ENCODE peak calls at places on chromosomes 5 and 9, in four cellular contexts. Q, N, R and E are unnamed samples. For H3K79me2, the result is how much of the 10 kb centered on the place peaks cover.

GRCh38 chr5:65663804-65664521 is 39.1 kb downstream of the SHLD3 start:
- DNase-seq in Q (peak), N (peak), R (no peak), E (no peak)

GRCh38 chr5:40198736-40199135 is 481.0 kb upstream of the PTGER4 start:
- DNase-seq in Q (no peak), N (peak), R (no peak), E (no peak)

GRCh38 chr9:3850083-3850482 is 324.3 kb upstream of the RFX3 start:
- DNase-seq in Q (no peak), N (no peak), R (no peak), E (no peak)

GRCh38 chr9:134049236-134049635 is 18.6 kb downstream of the BRD3 start:
- DNase-seq in Q (no peak), N (no peak), R (no peak), E (no peak)

GRCh38 chr9:82436480-82436879 is 447.9 kb downstream of the SPATA31D1 start:
- DNase-seq in Q (no peak), N (peak), R (no peak), E (no peak)

GRCh38 chr9:3261484-3261883 is 264.3 kb downstream of the RFX3 start:
- DNase-seq in Q (no peak), N (no peak), R (no peak), E (no peak)

GRCh38 chr5:64566531-64566930 is 60.7 kb downstream of the RGS7BP start:
- DNase-seq in Q (no peak), N (no peak), R (no peak), E (no peak)

GRCh38 chr5:179839328-179840256 is 18.9 kb downstream of the SQSTM1 start:
- DNase-seq in Q (no peak), N (no peak), R (no peak), E (no peak)

GRCh38 chr5:932628-933250 is 40.1 kb downstream of the TRIP13 start:
- DNase-seq in Q (no peak), N (peak), R (no peak), E (no peak)

GRCh38 chr9:36029765-36030528 is 6.8 kb upstream of the RECK start:
- DNase-seq in Q (no peak), N (peak), R (peak), E (no peak)

GRCh38 chr5:170626507-170627150 is 122.8 kb downstream of the KCNIP1 start:
- DNase-seq in Q (no peak), N (no peak), R (no peak), E (no peak)

GRCh38 chr9:133598978-133599377 is 10.2 kb downstream of the FAM163B start:
- DNase-seq in Q (no peak), N (no peak), R (no peak), E (no peak)

GRCh38 chr9:35604578-35605335 is at the start of gene TESK1:
- DNase-seq in Q (peak), N (peak), R (peak), E (peak)

GRCh38 chr5:134046801-134047707 is 42.3 kb upstream of the VDAC1 start:
- DNase-seq in Q (peak), N (no peak), R (no peak), E (no peak)

GRCh38 chr5:174364676-174365075 is 319.2 kb downstream of the NSG2 start:
- DNase-seq in Q (no peak), N (no peak), R (no peak), E (no peak)

GRCh38 chr5:94832685-94833084 is 214.2 kb downstream of the SLF1 start:
- DNase-seq in Q (no peak), N (no peak), R (no peak), E (no peak)

GRCh38 chr5:7927466-7928375 is 58.8 kb downstream of the MTRR start:
- DNase-seq in Q (peak), N (peak), R (peak), E (peak)

GRCh38 chr5:100406640-100407039 is 128.5 kb upstream of the FAM174A start:
- DNase-seq in Q (no peak), N (peak), R (no peak), E (no peak)

GRCh38 chr5:91283326-91283725 is 99.8 kb downstream of the ARRDC3 start:
- DNase-seq in Q (no peak), N (no peak), R (no peak), E (no peak)

GRCh38 chr5:92994392-92994791 is 586.6 kb downstream of the NR2F1-AS1 start:
- DNase-seq in Q (no peak), N (no peak), R (no peak), E (no peak)

GRCh38 chr5:174000078-174000477 is 11.1 kb downstream of the C5orf47 start:
- DNase-seq in Q (no peak), N (peak), R (no peak), E (no peak)

GRCh38 chr9:121742923-121743322 is 91.5 kb downstream of the DAB2IP start:
- DNase-seq in Q (no peak), N (no peak), R (no peak), E (no peak)

GRCh38 chr5:57232293-57233033 is 58.6 kb downstream of the GPBP1 start:
- DNase-seq in Q (no peak), N (no peak), R (no peak), E (no peak)

GRCh38 chr9:134381671-134382505 is 55.6 kb downstream of the RXRA start:
- DNase-seq in Q (no peak), N (no peak), R (no peak), E (peak)

GRCh38 chr5:1429066-1429465 is 16.2 kb downstream of the SLC6A3 start:
- DNase-seq in Q (no peak), N (no peak), R (no peak), E (no peak)

GRCh38 chr5:62043289-62044274 is 262.4 kb upstream of the KIF2A start:
- DNase-seq in Q (peak), N (no peak), R (no peak), E (no peak)

GRCh38 chr9:117314021-117314420 is 100.8 kb downstream of the ASTN2 start:
- DNase-seq in Q (no peak), N (no peak), R (no peak), E (no peak)

GRCh38 chr5:81554647-81555046 is 160.7 kb upstream of the ACOT12 start:
- DNase-seq in Q (no peak), N (no peak), R (no peak), E (no peak)

GRCh38 chr5:113090336-113091106 is 113.9 kb downstream of the DCP2 start:
- DNase-seq in Q (no peak), N (no peak), R (peak), E (no peak)

GRCh38 chr5:98308960-98309359 is 464.5 kb upstream of the RGMB start:
- DNase-seq in Q (no peak), N (peak), R (no peak), E (no peak)

GRCh38 chr9:32247173-32247572 is 137.3 kb upstream of the ACO1 start:
- DNase-seq in Q (no peak), N (no peak), R (no peak), E (no peak)

GRCh38 chr5:107523019-107523680 is 147.6 kb downstream of the EFNA5 start:
- DNase-seq in Q (no peak), N (no peak), R (no peak), E (no peak)

GRCh38 chr5:73201547-73202513 is 28.8 kb downstream of the TMEM174 start:
- DNase-seq in Q (peak), N (peak), R (peak), E (peak)

GRCh38 chr5:168714046-168714445 is 134.9 kb upstream of the PANK3 start:
- DNase-seq in Q (no peak), N (peak), R (no peak), E (no peak)

GRCh38 chr5:180808461-180809000 is 5.9 kb upstream of the MGAT1 start:
- DNase-seq in Q (no peak), N (no peak), R (no peak), E (no peak)

GRCh38 chr5:82347213-82347947 is 69.2 kb upstream of the RPS23 start:
- DNase-seq in Q (no peak), N (peak), R (no peak), E (no peak)

GRCh38 chr9:89274838-89275237 is 36.2 kb upstream of the CKS2 start:
- DNase-seq in Q (no peak), N (peak), R (no peak), E (no peak)

GRCh38 chr5:170497311-170498038 is 6.3 kb upstream of the KCNIP1 start:
- DNase-seq in Q (peak), N (no peak), R (no peak), E (no peak)

DNA sequence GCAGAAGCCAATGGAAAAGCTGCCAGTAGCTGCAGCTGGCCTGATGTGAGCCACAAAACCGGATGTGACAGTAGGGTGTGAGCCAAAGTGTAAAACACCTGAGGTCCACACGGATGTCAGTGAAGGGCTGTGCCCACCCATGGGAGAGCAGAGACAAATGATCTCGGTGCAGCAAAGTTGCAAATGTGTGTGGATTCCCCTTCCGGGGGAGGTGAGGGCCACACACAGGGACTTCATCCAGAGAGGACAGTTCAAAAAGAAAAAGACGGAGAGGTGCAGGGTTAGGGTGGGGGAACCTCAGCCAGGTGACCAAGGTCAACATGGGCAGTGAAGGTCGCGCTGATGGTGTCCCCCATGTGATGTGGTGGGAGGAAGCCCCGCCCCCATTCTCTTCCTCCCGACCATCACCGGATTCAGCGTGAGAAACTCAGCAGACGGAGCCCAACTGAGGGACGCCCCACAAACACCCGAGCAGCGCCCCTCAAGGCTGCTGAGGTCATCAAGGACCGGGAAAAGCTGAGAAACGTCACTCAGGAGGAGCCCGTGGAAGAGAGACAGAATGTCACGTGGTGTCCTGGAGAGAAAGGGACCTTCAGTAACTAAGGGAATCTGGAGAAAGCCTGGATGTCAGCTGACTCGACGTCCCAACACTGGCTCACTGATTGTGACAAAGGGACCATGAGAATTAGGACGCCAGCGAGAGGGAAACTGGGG is 11.4 kb upstream of the PTGDS start:
- DNase-seq in Q (peak), N (peak), R (peak), E (peak)
- H3K4me2 ChIP-seq in Q (peak), N (peak), R (no peak), E (peak)

GRCh38 chr5:10364186-10364689 is 10.7 kb downstream of the MARCHF6 start:
- DNase-seq in Q (no peak), N (no peak), R (peak), E (peak)

GRCh38 chr5:10363519-10364185 is 10.2 kb downstream of the MARCHF6 start:
- DNase-seq in Q (no peak), N (no peak), R (no peak), E (no peak)

GRCh38 chr5:10366310-10367297 is 13.1 kb downstream of the MARCHF6 start:
- DNase-seq in Q (no peak), N (peak), R (no peak), E (no peak)

GRCh38 chr5:10367586-10367985 is 14.1 kb downstream of the MARCHF6 start:
- DNase-seq in Q (no peak), N (peak), R (no peak), E (no peak)

DNA sequence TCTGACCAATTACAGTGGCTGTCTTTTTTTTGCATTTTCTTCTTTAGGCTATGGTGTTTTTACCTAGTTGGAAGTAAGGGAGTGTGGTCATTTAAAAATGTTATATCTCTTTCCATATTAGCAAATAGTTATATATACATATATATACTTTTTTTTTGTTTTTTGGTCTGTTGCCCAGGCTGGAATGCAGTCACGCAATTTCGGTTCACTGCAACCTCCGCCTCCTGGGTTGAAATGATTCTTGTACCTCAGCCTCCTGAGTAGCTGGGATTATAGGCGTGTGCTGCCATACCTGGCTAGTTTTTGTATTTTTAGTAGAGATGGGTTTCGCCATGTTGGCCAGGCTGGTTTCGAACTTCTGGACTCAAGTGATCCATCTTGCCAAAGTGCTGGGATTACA is 12.3 kb downstream of the MARCHF6 start:
- DNase-seq in Q (no peak), N (no peak), R (no peak), E (no peak)
- H3K79me2 ChIP-seq in Q (half or more), N (half or more), R (half or more), E (half or more)

DNA sequence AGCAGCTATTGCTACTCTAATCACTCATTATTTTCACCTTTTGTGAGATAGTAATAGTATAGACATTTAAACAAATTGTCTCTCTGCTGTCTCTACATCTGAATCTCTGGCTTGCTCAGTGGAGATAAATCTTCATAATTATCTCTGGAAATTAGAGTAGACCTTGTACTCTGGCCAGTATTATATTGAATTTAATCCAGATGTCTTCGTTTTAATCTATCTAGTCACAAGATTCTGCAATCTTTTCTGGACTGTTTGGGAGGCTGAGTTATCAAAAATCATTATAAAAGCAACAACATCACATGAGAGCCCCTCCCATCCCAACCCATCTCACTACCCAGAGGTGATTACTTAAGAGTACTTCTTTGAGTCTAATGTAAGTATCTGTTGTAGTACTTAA is 19.0 kb downstream of the ARHGAP26 start:
- DNase-seq in Q (no peak), N (no peak), R (no peak), E (no peak)
- TF ChIP-seq EZH2phosphoT487 in Q (no peak), N (no peak), R (no peak), E (no peak)

GRCh38 chr9:92968081-92968480 is 20.8 kb downstream of the FGD3 start:
- DNase-seq in Q (no peak), N (no peak), R (no peak), E (no peak)
- H3K4me2 ChIP-seq in Q (no peak), N (no peak), R (no peak), E (no peak)

DNA sequence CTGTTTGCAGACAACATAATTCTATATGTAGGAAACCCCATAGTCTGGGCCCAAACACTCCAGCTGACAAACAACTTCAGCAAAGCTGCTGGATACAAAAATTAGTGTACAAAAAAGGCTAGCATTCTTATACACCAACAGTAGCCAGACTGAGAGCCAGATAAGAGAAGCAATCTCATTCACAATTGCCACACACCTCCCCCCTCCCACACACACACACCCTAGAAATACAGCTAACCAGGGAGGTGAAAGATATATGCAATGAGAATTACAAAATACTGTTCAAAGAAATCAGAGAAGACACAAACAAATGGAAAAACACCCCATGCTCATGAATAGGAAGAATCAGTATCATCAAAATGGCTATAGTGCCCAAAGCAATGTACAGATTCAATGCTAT is 9.1 kb downstream of the MTREX start:
- DNase-seq in Q (no peak), N (no peak), R (no peak), E (no peak)
- H3K79me2 ChIP-seq in Q (half or more), N (half or more), R (half or more), E (half or more)